ENCODE peak calls at places on chromosomes 3 and 15, in six cellular contexts. C is pancreas, F is AG09309, N is neural crest cell, W is Caco-2, S is glutamatergic neuron. K is an unnamed sample.

GRCh38 chr3:149839874-149840273 is 26.9 kb downstream of the RNF13 start:
- DNase-seq in C (no peak), F (no peak), N (no peak), W (no peak), S (no peak), K (no peak)

GRCh38 chr15:74733269-74733668 is 7.9 kb upstream of the CYP1A1 start:
- DNase-seq in C (no peak), F (no peak), N (no peak), W (no peak), S (no peak), K (no peak)

GRCh38 chr15:53658827-53659226 is 100.6 kb downstream of the WDR72 start:
- DNase-seq in C (no peak), F (no peak), N (no peak), W (no peak), S (no peak), K (no peak)

GRCh38 chr3:133756716-133757694 is 10.8 kb downstream of the TF start:
- DNase-seq in C (no peak), F (no peak), N (no peak), W (no peak), S (no peak), K (no peak)

GRCh38 chr3:53486961-53487654 is 7.3 kb upstream of the CACNA1D start:
- DNase-seq in C (no peak), F (no peak), N (no peak), W (no peak), S (no peak), K (no peak)

GRCh38 chr3:146153429-146153828 is 7.6 kb downstream of the PLOD2 start:
- DNase-seq in C (no peak), F (no peak), N (no peak), W (no peak), S (no peak), K (no peak)

GRCh38 chr3:50612234-50612972 is 829 bp upstream of the CISH start:
- DNase-seq in C (no peak), F (no peak), N (no peak), W (no peak), S (no peak), K (no peak)

GRCh38 chr3:22990291-22991200 is 212.6 kb upstream of the UBE2E2 start:
- DNase-seq in C (no peak), F (no peak), N (no peak), W (no peak), S (no peak), K (no peak)

GRCh38 chr3:45347329-45348000 is 40.9 kb upstream of the LARS2 start:
- DNase-seq in C (no peak), F (no peak), N (no peak), W (no peak), S (no peak), K (no peak)

GRCh38 chr15:66760968-66761722 is 59.1 kb downstream of the SMAD6 start:
- DNase-seq in C (no peak), F (no peak), N (no peak), W (no peak), S (no peak), K (peak; percentile 16)

GRCh38 chr3:183697610-183698317 is at the start of gene YEATS2:
- DNase-seq in C (peak; percentile 67), F (no peak), N (peak; percentile 63), W (peak; percentile 79), S (peak; percentile 80), K (peak; percentile 78)

GRCh38 chr15:41115088-41115651 is 910 bp downstream of the INO80 start:
- DNase-seq in C (no peak), F (no peak), N (no peak), W (no peak), S (no peak), K (peak; percentile 4)

GRCh38 chr3:149120051-149120972 is 9.1 kb upstream of the HPS3 start:
- DNase-seq in C (no peak), F (peak; percentile 43), N (no peak), W (peak; percentile 51), S (no peak), K (no peak)

GRCh38 chr3:181712505-181713299 is 977 bp downstream of the SOX2 start:
- DNase-seq in C (no peak), F (no peak), N (no peak), W (peak; percentile 51), S (peak; percentile 75), K (peak; percentile 56)

GRCh38 chr3:191246628-191247027 is 47.6 kb downstream of the OSTN start:
- DNase-seq in C (no peak), F (peak; percentile 40), N (no peak), W (peak; percentile 21), S (no peak), K (no peak)

GRCh38 chr3:71022552-71023335 is 560.8 kb downstream of the FOXP1 start:
- DNase-seq in C (no peak), F (no peak), N (peak; percentile 11), W (peak; percentile 21), S (no peak), K (peak; percentile 42)

GRCh38 chr3:193928354-193929209 is 207.4 kb upstream of the HES1 start:
- DNase-seq in C (no peak), F (no peak), N (no peak), W (no peak), S (no peak), K (no peak)

GRCh38 chr3:138441742-138442141 is 7.3 kb downstream of the ESYT3 start:
- DNase-seq in C (no peak), F (no peak), N (no peak), W (no peak), S (no peak), K (no peak)

GRCh38 chr3:46386206-46386605 is 15.5 kb downstream of the CCR5 start:
- DNase-seq in C (no peak), F (no peak), N (no peak), W (peak; percentile 37), S (no peak), K (no peak)

GRCh38 chr15:77597804-77598453 is 34.8 kb downstream of the LINGO1 start:
- DNase-seq in C (no peak), F (no peak), N (no peak), W (no peak), S (no peak), K (peak; percentile 49)

GRCh38 chr3:12393894-12394293 is 90.4 kb upstream of the TSEN2 start:
- DNase-seq in C (no peak), F (peak; percentile 83), N (no peak), W (no peak), S (no peak), K (no peak)

GRCh38 chr3:188082040-188082439 is 71.9 kb upstream of the LPP start:
- DNase-seq in C (no peak), F (no peak), N (no peak), W (no peak), S (no peak), K (no peak)

GRCh38 chr15:52326758-52327157 is 31.2 kb upstream of the MYO5C start:
- DNase-seq in C (no peak), F (peak; percentile 52), N (no peak), W (no peak), S (no peak), K (no peak)

GRCh38 chr3:55626284-55626675 is 139.2 kb upstream of the WNT5A start:
- DNase-seq in C (no peak), F (no peak), N (no peak), W (no peak), S (no peak), K (no peak)

GRCh38 chr3:2714856-2715255 is 395.3 kb downstream of the IL5RA start:
- DNase-seq in C (no peak), F (no peak), N (no peak), W (no peak), S (no peak), K (no peak)

GRCh38 chr3:45817788-45818523 is 21.6 kb upstream of the SLC6A20 start:
- DNase-seq in C (peak; percentile 72), F (peak; percentile 90), N (no peak), W (peak; percentile 35), S (no peak), K (no peak)

GRCh38 chr15:33086500-33087141 is 107.9 kb downstream of the FMN1 start:
- DNase-seq in C (no peak), F (no peak), N (no peak), W (peak; percentile 24), S (no peak), K (no peak)

GRCh38 chr3:157443873-157444770 is 7.5 kb downstream of the PTX3 start:
- DNase-seq in C (no peak), F (peak; percentile 59), N (no peak), W (no peak), S (no peak), K (no peak)

GRCh38 chr3:90015688-90016356 is 908.4 kb downstream of the EPHA3 start:
- DNase-seq in C (no peak), F (peak; percentile 18), N (no peak), W (no peak), S (no peak), K (no peak)

DNA sequence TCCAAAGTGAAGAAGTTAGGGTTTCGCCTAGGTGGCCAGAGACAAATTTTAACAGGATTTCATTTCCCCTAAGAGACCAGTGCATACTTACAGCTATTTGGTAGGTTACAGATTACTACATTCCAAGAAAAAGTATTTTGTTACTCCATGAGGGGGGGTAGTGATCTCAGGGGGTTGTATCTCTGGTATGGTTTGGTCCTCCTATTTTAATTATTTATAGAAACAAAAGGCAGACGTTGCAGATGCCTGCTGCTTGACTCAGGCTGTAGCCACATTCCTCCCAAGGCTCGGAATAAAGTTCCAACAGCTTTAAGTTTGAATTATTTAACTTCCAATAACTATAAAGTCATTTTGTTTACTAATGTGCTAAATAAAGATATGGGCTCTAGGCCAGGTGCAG is 1.3 kb upstream of the TRIM59 start:
- DNase-seq in C (no peak), F (peak; percentile 84), N (no peak), W (no peak), S (no peak), K (no peak)
- TF ChIP-seq CTCF in C (no peak), F (peak; percentile 17), N (no peak), W (no peak), S (no peak), K (no peak)

GRCh38 chr15:71256934-71257333 is 141.7 kb downstream of the THSD4 start:
- DNase-seq in C (no peak), F (no peak), N (no peak), W (no peak), S (no peak), K (no peak)
- TF ChIP-seq CTCF in C (no peak), F (no peak), N (no peak), W (no peak), S (no peak), K (no peak)

GRCh38 chr3:136957751-136958288 is at the start of gene IL20RB:
- DNase-seq in C (no peak), F (peak; percentile 74), N (no peak), W (peak; percentile 24), S (no peak), K (no peak)

GRCh38 chr3:136960838-136961836 is 3.4 kb downstream of the IL20RB start:
- DNase-seq in C (no peak), F (no peak), N (no peak), W (no peak), S (no peak), K (no peak)

GRCh38 chr3:136956994-136957393 is 789 bp upstream of the IL20RB start:
- DNase-seq in C (no peak), F (no peak), N (no peak), W (no peak), S (no peak), K (no peak)

GRCh38 chr3:136959599-136959998 is 1.8 kb downstream of the IL20RB start:
- DNase-seq in C (no peak), F (no peak), N (no peak), W (no peak), S (no peak), K (no peak)

GRCh38 chr3:136958931-136959330 is 1.1 kb downstream of the IL20RB start:
- DNase-seq in C (no peak), F (no peak), N (no peak), W (no peak), S (no peak), K (no peak)
- TF ChIP-seq CTCF in C (no peak), F (no peak), N (no peak), W (no peak), S (no peak), K (no peak)

GRCh38 chr15:99057020-99057419 is 47.9 kb upstream of the SYNM start:
- DNase-seq in C (no peak), F (no peak), N (no peak), W (no peak), S (no peak), K (no peak)
- TF ChIP-seq CTCF in C (no peak), F (no peak), N (no peak), W (no peak), S (no peak), K (no peak)